ENCODE peak calls at places on chromosomes 13 and 19, in five cellular contexts. One of them, this sample, is unnamed.

GRCh38 chr13:98456423-98456845 is 120.5 kb downstream of the STK24 start:
- DNase-seq in vagina: no peak
- DNase-seq in AG04450: no peak
- DNase-seq in hepatocyte: no peak
- DNase-seq in cardiac muscle cell: no peak
- DNase-seq in this sample: no peak

GRCh38 chr19:31676271-31677004 is 327.2 kb upstream of the TSHZ3 start:
- DNase-seq in vagina: no peak
- DNase-seq in AG04450: no peak
- DNase-seq in hepatocyte: peak; percentile 13
- DNase-seq in cardiac muscle cell: peak; percentile 8
- DNase-seq in this sample: peak; percentile 6

GRCh38 chr19:38975861-38976271 is 324 bp upstream of the FBXO17 start:
- DNase-seq in vagina: no peak
- DNase-seq in AG04450: no peak
- DNase-seq in hepatocyte: peak; percentile 70
- DNase-seq in cardiac muscle cell: peak; percentile 60
- DNase-seq in this sample: peak; percentile 38

GRCh38 chr19:719636-720377 is 11.1 kb downstream of the PALM start:
- DNase-seq in vagina: no peak
- DNase-seq in AG04450: no peak
- DNase-seq in hepatocyte: no peak
- DNase-seq in cardiac muscle cell: no peak
- DNase-seq in this sample: no peak

GRCh38 chr19:32567486-32567885 is 13.5 kb upstream of the PDCD5 start:
- DNase-seq in vagina: no peak
- DNase-seq in AG04450: no peak
- DNase-seq in hepatocyte: no peak
- DNase-seq in cardiac muscle cell: no peak
- DNase-seq in this sample: no peak

GRCh38 chr19:8611890-8612806 is 1.6 kb upstream of the ADAMTS10 start:
- DNase-seq in vagina: no peak
- DNase-seq in AG04450: no peak
- DNase-seq in hepatocyte: peak; percentile 37
- DNase-seq in cardiac muscle cell: peak; percentile 78
- DNase-seq in this sample: peak; percentile 84

GRCh38 chr19:57269515-57270250 is 10.6 kb upstream of the ZNF460 start:
- DNase-seq in vagina: no peak
- DNase-seq in AG04450: peak; percentile 63
- DNase-seq in hepatocyte: peak; percentile 17
- DNase-seq in cardiac muscle cell: peak; percentile 76
- DNase-seq in this sample: peak; percentile 65

GRCh38 chr13:48976677-48977625 is 1.2 kb downstream of the FNDC3A start:
- DNase-seq in vagina: no peak
- DNase-seq in AG04450: no peak
- DNase-seq in hepatocyte: peak; percentile 90
- DNase-seq in cardiac muscle cell: no peak
- DNase-seq in this sample: peak; percentile 38

GRCh38 chr19:41431426-41432386 is 4.5 kb upstream of the B3GNT8 start:
- DNase-seq in vagina: no peak
- DNase-seq in AG04450: no peak
- DNase-seq in hepatocyte: peak; percentile 58
- DNase-seq in cardiac muscle cell: peak; percentile 46
- DNase-seq in this sample: peak; percentile 40

GRCh38 chr19:28285078-28285477 is 927.9 kb downstream of the UQCRFS1 start:
- DNase-seq in vagina: no peak
- DNase-seq in AG04450: no peak
- DNase-seq in hepatocyte: no peak
- DNase-seq in cardiac muscle cell: no peak
- DNase-seq in this sample: no peak

GRCh38 chr13:44697058-44697457 is 120.9 kb upstream of the TSC22D1 start:
- DNase-seq in vagina: no peak
- DNase-seq in AG04450: no peak
- DNase-seq in hepatocyte: no peak
- DNase-seq in cardiac muscle cell: no peak
- DNase-seq in this sample: no peak

GRCh38 chr13:40613192-40613818 is 53.1 kb downstream of the FOXO1 start:
- DNase-seq in vagina: no peak
- DNase-seq in AG04450: no peak
- DNase-seq in hepatocyte: no peak
- DNase-seq in cardiac muscle cell: no peak
- DNase-seq in this sample: no peak

GRCh38 chr13:81738364-81738763 is 1397.4 kb upstream of the SPRY2 start:
- DNase-seq in vagina: no peak
- DNase-seq in AG04450: no peak
- DNase-seq in hepatocyte: peak; percentile 19
- DNase-seq in cardiac muscle cell: no peak
- DNase-seq in this sample: no peak

GRCh38 chr13:73101608-73102007 is 42.8 kb downstream of the KLF5 start:
- DNase-seq in vagina: no peak
- DNase-seq in AG04450: no peak
- DNase-seq in hepatocyte: no peak
- DNase-seq in cardiac muscle cell: no peak
- DNase-seq in this sample: no peak

GRCh38 chr19:54574527-54575056 is 1.0 kb downstream of the LILRA2 start:
- DNase-seq in vagina: peak; percentile 85
- DNase-seq in AG04450: no peak
- DNase-seq in hepatocyte: no peak
- DNase-seq in cardiac muscle cell: no peak
- DNase-seq in this sample: no peak

GRCh38 chr13:43804461-43805070 is 17.8 kb upstream of the ENOX1 start:
- DNase-seq in vagina: no peak
- DNase-seq in AG04450: peak; percentile 44
- DNase-seq in hepatocyte: peak; percentile 77
- DNase-seq in cardiac muscle cell: peak; percentile 85
- DNase-seq in this sample: peak; percentile 82

GRCh38 chr19:2507109-2507508 is 31.2 kb downstream of the GADD45B start:
- DNase-seq in vagina: no peak
- DNase-seq in AG04450: no peak
- DNase-seq in hepatocyte: peak; percentile 73
- DNase-seq in cardiac muscle cell: peak; percentile 58
- DNase-seq in this sample: peak; percentile 69

GRCh38 chr19:18650048-18650435 is 13.2 kb downstream of the KLHL26 start:
- DNase-seq in vagina: no peak
- DNase-seq in AG04450: no peak
- DNase-seq in hepatocyte: no peak
- DNase-seq in cardiac muscle cell: peak; percentile 68
- DNase-seq in this sample: peak; percentile 51

GRCh38 chr13:24613755-24614154 is 66.5 kb upstream of the ATP12A start:
- DNase-seq in vagina: no peak
- DNase-seq in AG04450: no peak
- DNase-seq in hepatocyte: no peak
- DNase-seq in cardiac muscle cell: no peak
- DNase-seq in this sample: no peak

GRCh38 chr19:41935781-41936415 is 7.6 kb upstream of the ERFL start:
- DNase-seq in vagina: no peak
- DNase-seq in AG04450: no peak
- DNase-seq in hepatocyte: no peak
- DNase-seq in cardiac muscle cell: no peak
- DNase-seq in this sample: no peak

GRCh38 chr13:29953542-29953941 is 103.1 kb upstream of the UBL3 start:
- DNase-seq in vagina: no peak
- DNase-seq in AG04450: no peak
- DNase-seq in hepatocyte: no peak
- DNase-seq in cardiac muscle cell: peak; percentile 5
- DNase-seq in this sample: no peak

GRCh38 chr19:31096047-31096446 is 253.2 kb downstream of the TSHZ3 start:
- DNase-seq in vagina: no peak
- DNase-seq in AG04450: no peak
- DNase-seq in hepatocyte: no peak
- DNase-seq in cardiac muscle cell: no peak
- DNase-seq in this sample: no peak

GRCh38 chr13:49058761-49059160 is 83.0 kb downstream of the FNDC3A start:
- DNase-seq in vagina: no peak
- DNase-seq in AG04450: no peak
- DNase-seq in hepatocyte: no peak
- DNase-seq in cardiac muscle cell: no peak
- DNase-seq in this sample: no peak

GRCh38 chr19:42129399-42130253 is 2.6 kb downstream of the POU2F2 start:
- DNase-seq in vagina: no peak
- DNase-seq in AG04450: no peak
- DNase-seq in hepatocyte: no peak
- DNase-seq in cardiac muscle cell: peak; percentile 29
- DNase-seq in this sample: peak; percentile 58

GRCh38 chr13:33379597-33379996 is 94.0 kb upstream of the STARD13 start:
- DNase-seq in vagina: no peak
- DNase-seq in AG04450: no peak
- DNase-seq in hepatocyte: no peak
- DNase-seq in cardiac muscle cell: no peak
- DNase-seq in this sample: no peak

GRCh38 chr13:78040431-78040830 is 121.8 kb upstream of the EDNRB start:
- DNase-seq in vagina: no peak
- DNase-seq in AG04450: no peak
- DNase-seq in hepatocyte: no peak
- DNase-seq in cardiac muscle cell: no peak
- DNase-seq in this sample: no peak

GRCh38 chr19:19258589-19259338 is 14.3 kb downstream of the TM6SF2 start:
- DNase-seq in vagina: no peak
- DNase-seq in AG04450: no peak
- DNase-seq in hepatocyte: no peak
- DNase-seq in cardiac muscle cell: no peak
- DNase-seq in this sample: no peak

GRCh38 chr13:98761126-98761978 is 8.9 kb upstream of the SLC15A1 start:
- DNase-seq in vagina: no peak
- DNase-seq in AG04450: peak; percentile 48
- DNase-seq in hepatocyte: no peak
- DNase-seq in cardiac muscle cell: peak; percentile 84
- DNase-seq in this sample: peak; percentile 75

GRCh38 chr13:70755411-70755810 is 647.2 kb upstream of the KLHL1 start:
- DNase-seq in vagina: no peak
- DNase-seq in AG04450: no peak
- DNase-seq in hepatocyte: no peak
- DNase-seq in cardiac muscle cell: no peak
- DNase-seq in this sample: no peak

GRCh38 chr13:75327132-75327505 is 154.8 kb downstream of the TBC1D4 start:
- DNase-seq in vagina: no peak
- DNase-seq in AG04450: no peak
- DNase-seq in hepatocyte: no peak
- DNase-seq in cardiac muscle cell: no peak
- DNase-seq in this sample: no peak
- TF ChIP-seq CTCF in vagina: no peak
- TF ChIP-seq CTCF in AG04450: no peak
- TF ChIP-seq CTCF in hepatocyte: no peak
- TF ChIP-seq CTCF in cardiac muscle cell: no peak
- TF ChIP-seq CTCF in this sample: no peak

GRCh38 chr19:50820086-50820485 is 3.5 kb downstream of the KLK1 start:
- DNase-seq in vagina: no peak
- DNase-seq in AG04450: no peak
- DNase-seq in hepatocyte: no peak
- DNase-seq in cardiac muscle cell: no peak
- DNase-seq in this sample: no peak

GRCh38 chr19:50820549-50821247 is 2.9 kb downstream of the KLK1 start:
- DNase-seq in vagina: no peak
- DNase-seq in AG04450: no peak
- DNase-seq in hepatocyte: peak; percentile 71
- DNase-seq in cardiac muscle cell: no peak
- DNase-seq in this sample: no peak

GRCh38 chr19:50822661-50823208 is 852 bp downstream of the KLK1 start:
- DNase-seq in vagina: no peak
- DNase-seq in AG04450: no peak
- DNase-seq in hepatocyte: no peak
- DNase-seq in cardiac muscle cell: no peak
- DNase-seq in this sample: no peak

GRCh38 chr19:50821622-50822021 is 2.0 kb downstream of the KLK1 start:
- DNase-seq in vagina: no peak
- DNase-seq in AG04450: no peak
- DNase-seq in hepatocyte: no peak
- DNase-seq in cardiac muscle cell: no peak
- DNase-seq in this sample: no peak

DNA sequence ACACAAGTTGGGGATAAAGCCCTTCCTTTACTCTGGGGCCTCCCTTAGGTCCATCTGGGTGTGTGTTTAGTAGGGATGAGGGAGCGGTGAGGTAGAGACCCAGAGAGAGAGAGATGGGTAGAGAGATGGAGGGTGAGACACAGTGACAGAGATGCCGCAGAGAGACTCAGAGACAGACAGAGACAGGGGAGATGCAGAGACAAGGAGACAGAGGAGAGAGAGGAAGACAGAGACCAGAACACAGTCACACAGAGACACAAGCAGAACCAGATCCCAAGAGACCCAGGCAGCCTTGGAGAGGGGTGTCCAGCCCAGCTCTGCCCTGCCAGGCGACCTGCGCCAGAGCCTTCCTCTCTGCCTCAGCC is 2.4 kb downstream of the KLK1 start:
- DNase-seq in vagina: no peak
- DNase-seq in AG04450: no peak
- DNase-seq in hepatocyte: no peak
- DNase-seq in cardiac muscle cell: no peak
- DNase-seq in this sample: no peak
- H3K4me3 ChIP-seq in vagina: no peak overlapping the region
- H3K4me3 ChIP-seq in AG04450: no peak overlapping the region
- H3K4me3 ChIP-seq in hepatocyte: no peak overlapping the region
- H3K4me3 ChIP-seq in cardiac muscle cell: no peak overlapping the region
- H3K4me3 ChIP-seq in this sample: no peak overlapping the region

GRCh38 chr19:9914001-9914314 is 22.4 kb downstream of the OLFM2 start:
- DNase-seq in vagina: no peak
- DNase-seq in AG04450: no peak
- DNase-seq in hepatocyte: no peak
- DNase-seq in cardiac muscle cell: no peak
- DNase-seq in this sample: no peak
- TF ChIP-seq CTCF in vagina: no peak
- TF ChIP-seq CTCF in AG04450: no peak
- TF ChIP-seq CTCF in hepatocyte: no peak
- TF ChIP-seq CTCF in cardiac muscle cell: no peak
- TF ChIP-seq CTCF in this sample: no peak

GRCh38 chr13:113309481-113309880 is 12.4 kb downstream of the LAMP1 start:
- DNase-seq in vagina: no peak
- DNase-seq in AG04450: no peak
- DNase-seq in hepatocyte: no peak
- DNase-seq in cardiac muscle cell: no peak
- DNase-seq in this sample: no peak
- H3K4me3 ChIP-seq in vagina: no peak overlapping the region
- H3K4me3 ChIP-seq in AG04450: no peak overlapping the region
- H3K4me3 ChIP-seq in hepatocyte: no peak overlapping the region
- H3K4me3 ChIP-seq in cardiac muscle cell: no peak overlapping the region
- H3K4me3 ChIP-seq in this sample: no peak overlapping the region

GRCh38 chr13:27958928-27959539 is 10.1 kb downstream of the CDX2 start:
- DNase-seq in vagina: no peak
- DNase-seq in AG04450: no peak
- DNase-seq in hepatocyte: no peak
- DNase-seq in cardiac muscle cell: no peak
- DNase-seq in this sample: no peak

GRCh38 chr13:27962128-27962841 is 6.8 kb downstream of the CDX2 start:
- DNase-seq in vagina: no peak
- DNase-seq in AG04450: no peak
- DNase-seq in hepatocyte: peak; percentile 80
- DNase-seq in cardiac muscle cell: no peak
- DNase-seq in this sample: no peak

GRCh38 chr13:27961227-27962085 is 7.7 kb downstream of the CDX2 start:
- DNase-seq in vagina: no peak
- DNase-seq in AG04450: no peak
- DNase-seq in hepatocyte: peak; percentile 9
- DNase-seq in cardiac muscle cell: no peak
- DNase-seq in this sample: no peak

GRCh38 chr13:27959976-27960361 is 9.1 kb downstream of the CDX2 start:
- DNase-seq in vagina: no peak
- DNase-seq in AG04450: no peak
- DNase-seq in hepatocyte: no peak
- DNase-seq in cardiac muscle cell: no peak
- DNase-seq in this sample: no peak

GRCh38 chr13:27960362-27961226 is 8.5 kb downstream of the CDX2 start:
- DNase-seq in vagina: no peak
- DNase-seq in AG04450: no peak
- DNase-seq in hepatocyte: peak; percentile 88
- DNase-seq in cardiac muscle cell: peak; percentile 41
- DNase-seq in this sample: peak; percentile 35
- TF ChIP-seq CTCF in vagina: no peak
- TF ChIP-seq CTCF in AG04450: peak; percentile 29
- TF ChIP-seq CTCF in hepatocyte: peak; percentile 61
- TF ChIP-seq CTCF in cardiac muscle cell: peak; percentile 45
- TF ChIP-seq CTCF in this sample: peak; percentile 16

This sample was measured in cardiac fibroblast.